ENCODE peak calls at places on chromosomes 5 and 9, in six cellular contexts. Q, S, G, Y, W and P are unnamed samples.

GRCh38 chr9:120579139-120579749 is 723 bp downstream of the CDK5RAP2 start:
- DNase-seq in Y (peak), G (no peak), Q (no peak), S (no peak), W (no peak), P (peak)

GRCh38 chr5:132437604-132438275 is 52.8 kb downstream of the IRF1 start:
- DNase-seq in G (no peak), S (peak), Y (peak), Q (peak), W (no peak), P (peak)

GRCh38 chr5:159768243-159768642 is 148.0 kb upstream of the ADRA1B start:
- DNase-seq in Y (no peak), G (no peak), W (no peak), S (no peak), Q (no peak), P (no peak)

GRCh38 chr5:118862596-118862995 is 125.8 kb downstream of the DTWD2 start:
- DNase-seq in Q (no peak), W (no peak), Y (peak), S (no peak), G (no peak), P (no peak)

GRCh38 chr5:112779531-112779930 is 41.8 kb downstream of the APC start:
- DNase-seq in W (no peak), G (no peak), Q (no peak), S (no peak), Y (peak), P (peak)

GRCh38 chr5:54329731-54330709 is 19.6 kb upstream of the ARL15 start:
- DNase-seq in Y (peak), G (no peak), Q (no peak), S (no peak), W (peak), P (peak)

GRCh38 chr9:2727966-2728613 is 10.8 kb downstream of the KCNV2 start:
- DNase-seq in W (peak), Y (peak), G (no peak), Q (peak), S (peak), P (peak)

GRCh38 chr5:91280942-91281269 is 102.2 kb downstream of the ARRDC3 start:
- DNase-seq in Y (no peak), W (no peak), S (no peak), Q (no peak), G (no peak), P (no peak)

GRCh38 chr5:124057161-124057814 is 545.3 kb downstream of the CSNK1G3 start:
- DNase-seq in G (no peak), W (peak), S (no peak), Q (peak), Y (no peak), P (peak)

GRCh38 chr5:174311121-174311520 is 265.6 kb downstream of the NSG2 start:
- DNase-seq in Y (no peak), G (no peak), S (no peak), Q (no peak), W (no peak), P (no peak)

GRCh38 chr5:98443916-98444315 is 329.5 kb upstream of the RGMB start:
- DNase-seq in W (no peak), Q (no peak), S (no peak), Y (peak), G (no peak), P (no peak)

GRCh38 chr5:62259699-62260220 is 46.2 kb upstream of the KIF2A start:
- DNase-seq in G (no peak), Q (no peak), Y (no peak), S (no peak), W (no peak), P (no peak)

GRCh38 chr5:160493806-160494317 is 72.2 kb downstream of the PTTG1 start:
- DNase-seq in S (no peak), G (no peak), Y (no peak), Q (no peak), W (no peak), P (no peak)

GRCh38 chr9:34710023-34710422 is at the start of gene CCL21:
- DNase-seq in W (no peak), G (no peak), S (no peak), Q (peak), Y (no peak), P (no peak)

GRCh38 chr9:69955536-69956355 is 87.9 kb upstream of the MAMDC2 start:
- DNase-seq in G (no peak), Q (no peak), Y (no peak), S (no peak), W (no peak), P (no peak)

GRCh38 chr5:160470437-160471341 is 49.0 kb downstream of the PTTG1 start:
- DNase-seq in G (no peak), W (no peak), S (no peak), Y (no peak), Q (peak), P (peak)

GRCh38 chr9:86321373-86321772 is 32.8 kb downstream of the TUT7 start:
- DNase-seq in S (no peak), Q (no peak), G (no peak), W (no peak), Y (peak), P (peak)

GRCh38 chr5:175750476-175751080 is 92.7 kb downstream of the HRH2 start:
- DNase-seq in Q (no peak), S (no peak), W (no peak), Y (no peak), G (no peak), P (no peak)

GRCh38 chr9:100498592-100498991 is 25.6 kb downstream of the TMEFF1 start:
- DNase-seq in G (no peak), Y (peak), S (no peak), W (no peak), Q (no peak), P (peak)

GRCh38 chr5:143401253-143401845 is 2.1 kb downstream of the NR3C1 start:
- DNase-seq in S (no peak), Q (no peak), Y (no peak), W (no peak), G (no peak), P (peak)

GRCh38 chr5:105659396-105659795 is 2011.3 kb downstream of the EFNA5 start:
- DNase-seq in Y (no peak), S (no peak), Q (no peak), G (no peak), W (no peak), P (no peak)

GRCh38 chr9:106479679-106480078 is 383.3 kb upstream of the ZNF462 start:
- DNase-seq in G (no peak), Y (peak), W (no peak), Q (no peak), S (no peak), P (peak)

GRCh38 chr5:169494383-169495251 is 89.0 kb upstream of the SPDL1 start:
- DNase-seq in Q (peak), W (no peak), Y (no peak), S (no peak), G (no peak), P (no peak)

GRCh38 chr5:138900281-138900965 is 25.3 kb upstream of the LRRTM2 start:
- DNase-seq in W (no peak), Y (peak), S (no peak), G (no peak), Q (no peak), P (peak)

GRCh38 chr5:126851441-126852103 is 74.6 kb downstream of the LMNB1 start:
- DNase-seq in Y (no peak), Q (no peak), G (no peak), W (no peak), S (no peak), P (no peak)

GRCh38 chr5:66848749-66849641 is 252.8 kb downstream of the MAST4 start:
- DNase-seq in W (no peak), S (no peak), Q (no peak), G (no peak), Y (no peak), P (no peak)

GRCh38 chr5:56169281-56169680 is 63.8 kb downstream of the ANKRD55 start:
- DNase-seq in Q (no peak), Y (no peak), G (no peak), W (no peak), S (no peak), P (no peak)

GRCh38 chr5:167602077-167602476 is 689.4 kb upstream of the WWC1 start:
- DNase-seq in W (no peak), Y (no peak), G (no peak), Q (no peak), S (no peak), P (no peak)

GRCh38 chr9:87343816-87344438 is 153.7 kb upstream of the DAPK1 start:
- DNase-seq in S (no peak), G (no peak), W (no peak), Q (no peak), Y (no peak), P (peak)

GRCh38 chr5:64792474-64792873 is 23.7 kb downstream of the CWC27 start:
- DNase-seq in G (no peak), Y (no peak), S (no peak), Q (no peak), W (no peak), P (no peak)

GRCh38 chr9:130938652-130939404 is at the start of gene FIBCD1:
- DNase-seq in W (peak), S (peak), G (no peak), Q (peak), Y (peak), P (no peak)

GRCh38 chr9:129597355-129598088 is 23.4 kb downstream of the C9orf50 start:
- DNase-seq in Q (peak), G (no peak), W (no peak), Y (no peak), S (peak), P (no peak)

GRCh38 chr5:40278881-40279280 is 400.8 kb upstream of the PTGER4 start:
- DNase-seq in Q (no peak), W (no peak), S (no peak), Y (no peak), G (no peak), P (no peak)

GRCh38 chr9:114006931-114007691 is 71.0 kb downstream of the AMBP start:
- DNase-seq in W (no peak), Q (no peak), G (no peak), Y (no peak), S (no peak), P (no peak)